ENCODE peak calls at places on chromosome 16, in nine cellular contexts. E, H, G, I, L, S, O, N and J are unnamed samples.

GRCh38 chr16:66511615-66512500 is 38.1 kb downstream of the TK2 start:
- DNase-seq in E (peak; percentile 37), H (peak; percentile 46), G (peak; percentile 70), I (peak; percentile 84), L (peak; percentile 80), S (no peak), O (no peak), N (peak; percentile 86), J (no peak)

GRCh38 chr16:2008631-2009301 is 855 bp downstream of the ZNF598 start:
- DNase-seq in E (no peak), H (no peak), G (peak; percentile 36), I (no peak), L (no peak), S (no peak), O (no peak), N (peak; percentile 62), J (no peak)

GRCh38 chr16:14289692-14290340 is 218.7 kb downstream of the MRTFB start:
- DNase-seq in E (no peak), H (no peak), G (no peak), I (no peak), L (no peak), S (no peak), O (no peak), N (peak; percentile 8), J (no peak)

GRCh38 chr16:30786936-30787612 is at the start of gene ZNF629:
- DNase-seq in E (no peak), H (peak; percentile 76), G (peak; percentile 45), I (no peak), L (peak; percentile 50), S (peak; percentile 60), O (peak; percentile 75), N (peak; percentile 72), J (no peak)

GRCh38 chr16:23566724-23567123 is 9.2 kb downstream of the UBFD1 start:
- DNase-seq in E (no peak), H (no peak), G (no peak), I (no peak), L (no peak), S (no peak), O (no peak), N (no peak), J (no peak)

GRCh38 chr16:2846511-2847310 is 11.3 kb downstream of the PRSS22 start:
- DNase-seq in E (peak; percentile 60), H (no peak), G (no peak), I (peak; percentile 97), L (peak; percentile 82), S (no peak), O (no peak), N (peak; percentile 78), J (peak; percentile 83)

GRCh38 chr16:50711862-50712567 is 18.6 kb downstream of the NOD2 start:
- DNase-seq in E (no peak), H (no peak), G (no peak), I (no peak), L (no peak), S (no peak), O (no peak), N (no peak), J (no peak)

GRCh38 chr16:71658771-71659170 is 32.8 kb downstream of the MARVELD3 start:
- DNase-seq in E (no peak), H (no peak), G (no peak), I (peak; percentile 44), L (no peak), S (no peak), O (no peak), N (no peak), J (no peak)

GRCh38 chr16:67481561-67482259 is 753 bp upstream of the ATP6V0D1 start:
- DNase-seq in E (no peak), H (peak; percentile 33), G (peak; percentile 60), I (no peak), L (peak; percentile 39), S (peak; percentile 53), O (peak; percentile 60), N (no peak), J (no peak)

GRCh38 chr16:27408602-27409031 is 6.6 kb downstream of the IL21R start:
- DNase-seq in E (no peak), H (no peak), G (no peak), I (no peak), L (no peak), S (no peak), O (no peak), N (peak; percentile 13), J (no peak)

GRCh38 chr16:72877374-72878028 is 170.4 kb downstream of the ZFHX3 start:
- DNase-seq in E (no peak), H (no peak), G (peak; percentile 80), I (peak; percentile 75), L (peak; percentile 87), S (no peak), O (no peak), N (peak; percentile 80), J (peak; percentile 77)

GRCh38 chr16:49617710-49618330 is 238.1 kb downstream of the ZNF423 start:
- DNase-seq in E (no peak), H (no peak), G (no peak), I (no peak), L (no peak), S (no peak), O (no peak), N (no peak), J (no peak)

GRCh38 chr16:23401142-23401541 is 51.8 kb downstream of the COG7 start:
- DNase-seq in E (no peak), H (no peak), G (no peak), I (no peak), L (no peak), S (no peak), O (peak; percentile 58), N (no peak), J (no peak)

GRCh38 chr16:86577314-86577971 is 906 bp upstream of the FOXL1 start:
- DNase-seq in E (peak; percentile 93), H (no peak), G (peak; percentile 49), I (no peak), L (peak; percentile 74), S (no peak), O (no peak), N (no peak), J (no peak)

GRCh38 chr16:20380782-20381181 is 23.8 kb downstream of the PDILT start:
- DNase-seq in E (no peak), H (no peak), G (no peak), I (no peak), L (no peak), S (no peak), O (no peak), N (no peak), J (no peak)

GRCh38 chr16:68732068-68732680 is 4.9 kb upstream of the CDH1 start:
- DNase-seq in E (no peak), H (no peak), G (no peak), I (no peak), L (peak; percentile 20), S (no peak), O (peak; percentile 84), N (no peak), J (no peak)
- H3K4me3 ChIP-seq in E (no peak overlapping the region), H (no peak overlapping the region), G (no peak overlapping the region), I (no peak overlapping the region), L (no peak overlapping the region), S (no peak overlapping the region), O (no peak overlapping the region), N (no peak overlapping the region), J (no peak overlapping the region)

GRCh38 chr16:25693621-25694020 is 1.9 kb downstream of the HS3ST4 start:
- DNase-seq in E (no peak), H (no peak), G (no peak), I (no peak), L (no peak), S (no peak), O (no peak), N (no peak), J (no peak)
- TF ChIP-seq CTCF in E (no peak), H (no peak), G (no peak), I (no peak), L (no peak), S (no peak), O (no peak), N (no peak), J (no peak)

DNA sequence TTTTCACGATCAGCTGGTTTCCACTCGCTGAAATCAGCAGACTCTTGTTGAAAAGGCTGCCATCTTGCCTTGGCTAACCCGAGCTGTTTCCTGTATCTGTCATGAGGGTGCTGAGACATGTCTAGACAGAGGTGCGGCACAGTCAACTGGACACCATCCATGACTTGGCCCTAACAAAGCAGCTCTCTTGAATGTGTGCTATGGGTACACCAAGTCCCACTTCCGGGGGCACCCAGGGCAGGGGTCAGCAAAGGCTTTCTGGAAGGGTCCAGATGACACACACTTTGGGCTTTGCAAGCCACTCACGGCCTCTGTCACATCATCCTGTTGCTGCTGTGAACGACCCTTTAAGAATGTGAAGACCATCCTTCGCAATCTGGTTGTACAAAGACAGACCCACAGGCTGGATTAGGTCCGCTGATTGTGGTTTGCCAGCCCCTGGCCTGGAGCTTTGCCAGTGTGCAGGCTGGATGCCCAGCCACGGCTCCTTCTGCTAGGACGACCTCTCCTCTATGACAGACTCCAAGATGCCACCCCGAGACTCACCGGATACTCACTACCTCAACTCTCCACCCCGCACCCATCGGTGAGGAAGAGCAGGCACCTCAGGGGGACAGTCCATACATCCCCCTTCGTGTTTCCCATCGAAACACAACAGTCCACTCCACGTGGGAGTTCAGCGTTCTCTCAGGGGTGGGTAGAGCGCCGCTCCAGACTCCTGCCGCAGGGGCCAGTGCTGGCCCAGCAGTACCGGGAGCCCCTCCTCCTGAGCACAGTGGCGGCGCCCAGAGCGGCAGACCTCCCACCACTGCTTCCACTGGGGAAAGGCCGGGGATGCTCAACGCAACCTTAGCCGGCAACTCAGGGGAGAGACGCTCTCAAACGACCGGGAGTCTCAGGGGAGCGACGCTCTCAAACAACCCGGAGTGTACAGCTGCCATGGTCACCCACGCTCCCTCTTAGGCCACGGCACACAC is 123.5 kb downstream of the ANKRD11 start:
- DNase-seq in E (no peak), H (no peak), G (no peak), I (no peak), L (no peak), S (no peak), O (no peak), N (no peak), J (no peak)
- H3K4me3 ChIP-seq in E (no peak overlapping the region), H (no peak overlapping the region), G (no peak overlapping the region), I (no peak overlapping the region), L (no peak overlapping the region), S (no peak overlapping the region), O (no peak overlapping the region), N (no peak overlapping the region), J (no peak overlapping the region)

GRCh38 chr16:82751020-82751419 is 124.3 kb downstream of the CDH13 start:
- DNase-seq in E (no peak), H (no peak), G (no peak), I (no peak), L (no peak), S (no peak), O (no peak), N (no peak), J (no peak)

GRCh38 chr16:82744958-82745357 is 118.2 kb downstream of the CDH13 start:
- DNase-seq in E (no peak), H (no peak), G (no peak), I (no peak), L (no peak), S (no peak), O (no peak), N (no peak), J (no peak)

GRCh38 chr16:82753821-82754220 is 127.1 kb downstream of the CDH13 start:
- DNase-seq in E (no peak), H (no peak), G (no peak), I (no peak), L (peak; percentile 66), S (no peak), O (no peak), N (peak; percentile 46), J (no peak)

GRCh38 chr16:82750078-82750477 is 123.3 kb downstream of the CDH13 start:
- DNase-seq in E (no peak), H (no peak), G (peak; percentile 69), I (no peak), L (no peak), S (no peak), O (no peak), N (no peak), J (no peak)

GRCh38 chr16:82748026-82748425 is 121.3 kb downstream of the CDH13 start:
- DNase-seq in E (no peak), H (no peak), G (peak; percentile 94), I (no peak), L (peak; percentile 84), S (no peak), O (no peak), N (peak; percentile 79), J (no peak)
- TF ChIP-seq CTCF in E (peak; percentile 42), H (no peak), G (peak; percentile 29), I (no peak), L (peak; percentile 21), S (no peak), O (peak; percentile 7), N (peak; percentile 56), J (peak; percentile 19)